ENCODE peak calls at places on chromosomes 1 and 21, in eight cellular contexts. X is T-helper 1 cell, N is neural crest cell, G is heart right ventricle, A is H4, E is germinal center, O is AG20443, K is GM12892. T is an unnamed sample.

GRCh38 chr21:31204801-31205200 is 139.3 kb downstream of the TIAM1 start:
- DNase-seq in E (no peak), G (no peak), A (no peak), X (no peak), K (no peak), O (no peak), N (no peak), T (no peak)

GRCh38 chr1:162882248-162882666 is 21.3 kb upstream of the CCDC190 start:
- DNase-seq in X (no peak), O (peak; percentile 28), E (no peak), K (no peak), A (no peak), N (no peak), G (no peak), T (no peak)

GRCh38 chr1:221823149-221823548 is 81.3 kb upstream of the DUSP10 start:
- DNase-seq in N (no peak), O (no peak), K (no peak), A (no peak), G (no peak), X (no peak), E (no peak), T (no peak)

GRCh38 chr1:16173447-16174260 is 17.8 kb upstream of the EPHA2 start:
- DNase-seq in O (peak; percentile 81), E (no peak), G (no peak), X (no peak), N (no peak), K (no peak), A (peak; percentile 90), T (no peak)

GRCh38 chr1:67952071-67952470 is 98.4 kb downstream of the DIRAS3 start:
- DNase-seq in E (no peak), X (no peak), N (no peak), G (no peak), K (no peak), O (no peak), A (no peak), T (no peak)

GRCh38 chr1:205942631-205943159 is 561 bp downstream of the SLC26A9 start:
- DNase-seq in N (no peak), K (no peak), X (no peak), O (no peak), E (no peak), G (no peak), A (no peak), T (no peak)

GRCh38 chr21:42988234-42988965 is 14.0 kb downstream of the PKNOX1 start:
- DNase-seq in O (peak; percentile 60), E (no peak), A (no peak), N (no peak), X (no peak), K (no peak), G (no peak), T (no peak)

GRCh38 chr1:226617109-226617508 is 68.5 kb downstream of the STUM start:
- DNase-seq in K (no peak), A (no peak), N (no peak), O (no peak), G (no peak), X (no peak), E (no peak), T (no peak)

GRCh38 chr1:110781525-110781924 is 91.4 kb upstream of the CD53 start:
- DNase-seq in G (no peak), O (no peak), N (no peak), A (no peak), E (no peak), K (no peak), X (no peak), T (no peak)

GRCh38 chr21:31234936-31235335 is 109.1 kb downstream of the TIAM1 start:
- DNase-seq in O (no peak), A (no peak), K (no peak), E (no peak), G (no peak), N (no peak), X (no peak), T (no peak)

GRCh38 chr1:28045777-28046176 is 42.6 kb downstream of the EYA3 start:
- DNase-seq in K (no peak), A (no peak), X (no peak), O (no peak), N (no peak), E (no peak), G (no peak), T (no peak)

GRCh38 chr21:42232176-42232825 is 13.4 kb downstream of the ABCG1 start:
- DNase-seq in N (no peak), A (no peak), G (no peak), E (peak; percentile 31), K (no peak), X (no peak), O (no peak), T (no peak)

GRCh38 chr1:243850368-243851128 is 505 bp upstream of the AKT3 start:
- DNase-seq in A (peak; percentile 62), X (peak; percentile 82), K (peak; percentile 41), E (peak; percentile 44), O (peak; percentile 92), G (peak; percentile 80), N (peak; percentile 74), T (peak; percentile 89)

GRCh38 chr1:67342002-67342890 is 34.6 kb downstream of the IL12RB2 start:
- DNase-seq in A (no peak), O (no peak), K (no peak), N (no peak), G (no peak), X (no peak), E (no peak), T (no peak)

GRCh38 chr1:35708179-35708891 is 10.3 kb downstream of the C1orf216 start:
- DNase-seq in O (peak; percentile 32), E (no peak), N (no peak), X (no peak), A (no peak), G (no peak), K (no peak), T (no peak)

GRCh38 chr1:10640079-10640578 is 156.3 kb downstream of the CASZ1 start:
- DNase-seq in E (no peak), X (no peak), G (peak; percentile 70), N (no peak), K (no peak), O (no peak), A (no peak), T (no peak)

GRCh38 chr1:171081220-171081993 is 9.3 kb upstream of the FMO3 start:
- DNase-seq in O (peak; percentile 49), N (no peak), K (no peak), G (no peak), E (no peak), X (no peak), A (peak; percentile 11), T (no peak)

GRCh38 chr1:173253046-173253445 is 45.9 kb upstream of the TNFSF4 start:
- DNase-seq in X (no peak), E (no peak), G (no peak), A (no peak), O (peak; percentile 19), K (no peak), N (no peak), T (no peak)

GRCh38 chr1:200526709-200527612 is 93.6 kb downstream of the KIF14 start:
- DNase-seq in O (peak; percentile 12), N (no peak), X (no peak), E (peak; percentile 36), K (no peak), G (no peak), A (no peak), T (no peak)

T was measured in Right ventricle myocardium inferior.